ENCODE peak calls at places on chromosomes 1 and 21, in four cellular contexts. N, Z, Y and T are unnamed samples.

GRCh38 chr1:44576456-44577150 is 97.7 kb downstream of the TMEM53 start:
- DNase-seq in N (no peak), Z (no peak), Y (no peak), T (no peak)

GRCh38 chr1:197868751-197869501 is 33.5 kb upstream of the C1orf53 start:
- DNase-seq in N (peak; percentile 50), Z (peak; percentile 59), Y (peak; percentile 58), T (peak; percentile 45)

GRCh38 chr1:153631047-153632022 is 2.5 kb upstream of the CHTOP start:
- DNase-seq in N (peak; percentile 78), Z (no peak), Y (no peak), T (no peak)

GRCh38 chr1:55002686-55003085 is 4.0 kb downstream of the BSND start:
- DNase-seq in N (no peak), Z (no peak), Y (no peak), T (no peak)

GRCh38 chr1:3587133-3587733 is 24.1 kb downstream of the MEGF6 start:
- DNase-seq in N (peak; percentile 41), Z (no peak), Y (no peak), T (peak; percentile 51)

GRCh38 chr1:211551628-211552465 is 27.1 kb downstream of the SLC30A1 start:
- DNase-seq in N (peak; percentile 19), Z (no peak), Y (no peak), T (no peak)

GRCh38 chr1:186793582-186793927 is 35.2 kb upstream of the PLA2G4A start:
- DNase-seq in N (no peak), Z (no peak), Y (no peak), T (no peak)

GRCh38 chr1:31699341-31699891 is 4.4 kb downstream of the COL16A1 start:
- DNase-seq in N (no peak), Z (no peak), Y (no peak), T (no peak)

GRCh38 chr1:117670996-117671780 is 65.3 kb downstream of the TENT5C start:
- DNase-seq in N (no peak), Z (no peak), Y (no peak), T (no peak)

GRCh38 chr1:27070390-27071048 is 57.9 kb upstream of the TENT5B start:
- DNase-seq in N (no peak), Z (no peak), Y (no peak), T (no peak)

GRCh38 chr1:944341-945325 is 14.4 kb downstream of the NOC2L start:
- DNase-seq in N (no peak), Z (no peak), Y (no peak), T (no peak)

GRCh38 chr1:2251786-2252185 is 23.7 kb downstream of the SKI start:
- DNase-seq in N (no peak), Z (no peak), Y (no peak), T (no peak)

GRCh38 chr21:22516230-22516629 is 1518.0 kb downstream of the NCAM2 start:
- DNase-seq in N (no peak), Z (no peak), Y (no peak), T (no peak)

GRCh38 chr1:70503358-70503757 is 92.3 kb downstream of the CTH start:
- DNase-seq in N (no peak), Z (no peak), Y (no peak), T (no peak)

GRCh38 chr1:19461352-19461645 is 24.0 kb downstream of the CAPZB start:
- DNase-seq in N (no peak), Z (no peak), Y (no peak), T (no peak)

GRCh38 chr1:229046251-229046853 is 224.6 kb upstream of the RAB4A start:
- DNase-seq in N (no peak), Z (no peak), Y (no peak), T (no peak)

GRCh38 chr1:63651110-63651776 is 58.0 kb downstream of the PGM1 start:
- DNase-seq in N (no peak), Z (no peak), Y (no peak), T (no peak)

GRCh38 chr1:6603851-6604558 is 1.3 kb upstream of the KLHL21 start:
- DNase-seq in N (peak; percentile 97), Z (no peak), Y (peak; percentile 72), T (no peak)

GRCh38 chr1:151512326-151512725 is 1.1 kb downstream of the CGN start:
- DNase-seq in N (no peak), Z (no peak), Y (no peak), T (no peak)

GRCh38 chr1:92923664-92924063 is 37.6 kb downstream of the DIPK1A start:
- DNase-seq in N (no peak), Z (no peak), Y (no peak), T (no peak)

GRCh38 chr1:26483980-26484379 is 11.7 kb downstream of the HMGN2 start:
- DNase-seq in N (no peak), Z (no peak), Y (no peak), T (no peak)

GRCh38 chr21:43268804-43269186 is 100.0 kb downstream of the CRYAA start:
- DNase-seq in N (no peak), Z (no peak), Y (no peak), T (no peak)

GRCh38 chr1:226603030-226603960 is 54.7 kb downstream of the STUM start:
- DNase-seq in N (no peak), Z (no peak), Y (no peak), T (no peak)

GRCh38 chr21:24369751-24370150 is 1237.5 kb downstream of the MRPL39 start:
- DNase-seq in N (no peak), Z (no peak), Y (no peak), T (no peak)

GRCh38 chr1:39196244-39197215 is 8.0 kb upstream of the MACF1 start:
- DNase-seq in N (no peak), Z (no peak), Y (peak; percentile 80), T (no peak)

GRCh38 chr1:21289700-21290545 is at the start of gene ECE1:
- DNase-seq in N (no peak), Z (no peak), Y (no peak), T (no peak)

GRCh38 chr1:17825273-17826164 is 70.4 kb downstream of the ACTL8 start:
- DNase-seq in N (no peak), Z (no peak), Y (no peak), T (no peak)

GRCh38 chr1:65339866-65340483 is 30.6 kb downstream of the DNAJC6 start:
- DNase-seq in N (peak; percentile 52), Z (no peak), Y (peak; percentile 16), T (no peak)

GRCh38 chr1:237736372-237737029 is 154.2 kb downstream of the ZP4 start:
- DNase-seq in N (peak; percentile 1), Z (no peak), Y (peak; percentile 8), T (no peak)

GRCh38 chr1:17204546-17205440 is at the start of gene PADI1:
- DNase-seq in N (no peak), Z (no peak), Y (no peak), T (no peak)

GRCh38 chr1:183166439-183166838 is 19.6 kb upstream of the LAMC2 start:
- DNase-seq in N (no peak), Z (no peak), Y (no peak), T (no peak)
- TF ChIP-seq SIN3A in N (no peak), Z (no peak), Y (no peak), T (no peak)

GRCh38 chr1:86378813-86379212 is 17.3 kb downstream of the ODF2L start:
- DNase-seq in N (no peak), Z (no peak), Y (no peak), T (no peak)

GRCh38 chr1:86388228-86388627 is 7.9 kb downstream of the ODF2L start:
- DNase-seq in N (no peak), Z (no peak), Y (no peak), T (no peak)

GRCh38 chr1:86381223-86381622 is 14.9 kb downstream of the ODF2L start:
- DNase-seq in N (no peak), Z (no peak), Y (no peak), T (no peak)

GRCh38 chr1:86380257-86380861 is 15.8 kb downstream of the ODF2L start:
- DNase-seq in N (peak; percentile 55), Z (peak; percentile 71), Y (peak; percentile 40), T (peak; percentile 73)

DNA sequence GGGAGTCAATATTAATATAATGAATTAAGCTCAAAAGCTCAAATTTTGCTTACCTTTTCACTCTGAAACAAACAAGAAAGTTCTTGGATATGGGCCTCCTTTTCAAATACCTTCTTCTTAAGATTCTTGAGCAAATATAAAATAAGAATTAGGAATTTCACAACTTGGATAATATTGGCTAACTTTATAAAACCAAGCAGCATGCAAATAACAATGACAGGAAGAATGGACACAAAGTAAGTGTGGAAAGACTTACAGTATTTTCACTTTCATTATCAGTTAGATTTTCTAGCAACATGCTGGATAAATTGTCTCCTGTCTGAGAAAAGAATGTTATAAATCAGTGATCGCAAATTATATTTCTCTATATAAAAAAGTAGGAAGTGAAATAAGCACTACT is 13.2 kb downstream of the ODF2L start:
- DNase-seq in N (no peak), Z (no peak), Y (no peak), T (no peak)
- TF ChIP-seq TCF7L2 in N (no peak), Z (no peak), Y (no peak), T (no peak)

GRCh38 chr1:178238722-178239510 is 145.0 kb downstream of the RASAL2 start:
- DNase-seq in N (peak; percentile 91), Z (peak; percentile 98), Y (no peak), T (peak; percentile 96)
- TF ChIP-seq SIN3A in N (no peak), Z (peak; percentile 92), Y (no peak), T (no peak)

GRCh38 chr1:185376840-185377635 is 60.0 kb upstream of the IVNS1ABP start:
- DNase-seq in N (no peak), Z (no peak), Y (no peak), T (no peak)

GRCh38 chr1:185369786-185370185 is 52.7 kb upstream of the IVNS1ABP start:
- DNase-seq in N (no peak), Z (no peak), Y (no peak), T (no peak)

GRCh38 chr1:185376288-185376687 is 59.2 kb upstream of the IVNS1ABP start:
- DNase-seq in N (no peak), Z (no peak), Y (no peak), T (no peak)

GRCh38 chr1:185375583-185375982 is 58.5 kb upstream of the IVNS1ABP start:
- DNase-seq in N (no peak), Z (no peak), Y (no peak), T (no peak)

GRCh38 chr1:185373813-185374524 is 56.9 kb upstream of the IVNS1ABP start:
- DNase-seq in N (no peak), Z (no peak), Y (no peak), T (no peak)
- TF ChIP-seq TCF7L2 in N (no peak), Z (no peak), Y (no peak), T (no peak)

GRCh38 chr1:207805841-207806421 is 54.1 kb downstream of the CD46 start:
- DNase-seq in N (no peak), Z (no peak), Y (peak; percentile 69), T (no peak)
- TF ChIP-seq SIN3A in N (no peak), Z (no peak), Y (no peak), T (no peak)

DNA sequence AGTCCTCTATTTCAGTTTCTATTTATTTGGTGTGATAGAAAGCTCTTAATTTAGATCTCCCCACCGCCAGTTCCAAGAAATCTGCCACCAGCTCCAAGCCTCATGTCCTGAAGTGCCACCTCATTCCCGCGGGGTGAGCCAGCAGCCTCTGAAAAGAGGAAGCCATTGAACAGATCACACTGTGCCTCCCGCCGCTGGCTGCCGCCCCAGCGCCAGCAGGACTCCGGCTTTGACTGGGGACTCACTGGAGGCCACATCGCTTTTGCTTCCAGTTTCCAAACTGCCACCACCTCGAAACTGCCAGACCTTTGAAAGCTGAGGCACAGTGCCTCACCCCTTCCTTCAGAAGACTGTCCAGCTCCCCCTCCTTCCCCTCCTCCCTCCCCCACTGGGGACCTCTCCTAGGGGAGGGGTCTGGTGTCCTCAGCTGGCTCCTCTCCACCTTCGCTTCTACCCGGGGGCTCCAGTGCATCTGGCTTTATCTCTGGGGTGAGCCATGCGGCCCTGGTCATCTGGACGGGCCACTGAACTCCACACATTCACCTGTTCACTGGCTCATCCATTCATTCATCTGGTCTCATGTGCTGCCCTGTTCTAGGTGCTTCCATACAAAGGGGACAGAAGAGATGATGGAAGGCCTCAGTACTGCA is 59.0 kb downstream of the VPS26C start:
- DNase-seq in N (peak; percentile 13), Z (no peak), Y (peak; percentile 68), T (no peak)
- TF ChIP-seq TCF7L2 in N (no peak), Z (no peak), Y (no peak), T (no peak)